ENCODE peak calls at places on chromosome 19, in six cellular contexts. O is GM04504; V is activated gamma-delta T cell treated with Interleukin-2 at 50 U/mL for 16 hours; B is breast epithelium; J is stimulated activated CD4-positive, alpha-beta T cell treated with anti-CD3 and anti-CD28 coated beads, Interleukin-12 subunit alpha, Interleukin-12 subunit beta, amount 100 ng/mL, for 24 hours; D is HFFc6. H is an unnamed sample.

GRCh38 chr19:2846180-2846935 is 5.1 kb downstream of the ZNF555 start:
- DNase-seq in O (no peak), V (no peak), B (no peak), J (no peak), D (no peak), H (no peak)

GRCh38 chr19:3949294-3949693 is 16.4 kb downstream of the NMRK2 start:
- DNase-seq in O (no peak), V (no peak), B (no peak), J (no peak), D (no peak), H (no peak)

GRCh38 chr19:18607222-18608101 is 863 bp upstream of the CRLF1 start:
- DNase-seq in O (no peak), V (no peak), B (no peak), J (no peak), D (no peak), H (no peak)

GRCh38 chr19:16415806-16416205 is 56.0 kb downstream of the EPS15L1 start:
- DNase-seq in O (no peak), V (no peak), B (no peak), J (no peak), D (no peak), H (no peak)

GRCh38 chr19:10431254-10431942 is 11.1 kb downstream of the PDE4A start:
- DNase-seq in O (no peak), V (peak; percentile 42), B (no peak), J (no peak), D (no peak), H (no peak)

GRCh38 chr19:2631213-2631821 is 71.2 kb downstream of the GNG7 start:
- DNase-seq in O (no peak), V (no peak), B (no peak), J (no peak), D (peak; percentile 7), H (no peak)

GRCh38 chr19:16338470-16339360 is 14.1 kb downstream of the KLF2 start:
- DNase-seq in O (peak; percentile 79), V (peak; percentile 42), B (no peak), J (peak; percentile 43), D (peak; percentile 93), H (no peak)

GRCh38 chr19:1172353-1173159 is 1.5 kb downstream of the SBNO2 start:
- DNase-seq in O (no peak), V (no peak), B (peak; percentile 71), J (no peak), D (peak; percentile 77), H (peak; percentile 30)

GRCh38 chr19:16670291-16670690 is 9.4 kb downstream of the TMEM38A start:
- DNase-seq in O (no peak), V (no peak), B (no peak), J (no peak), D (no peak), H (no peak)

GRCh38 chr19:38692458-38693379 is 45.3 kb downstream of the ACTN4 start:
- DNase-seq in O (no peak), V (no peak), B (no peak), J (no peak), D (no peak), H (no peak)

GRCh38 chr19:17830567-17831418 is 9.5 kb upstream of the INSL3 start:
- DNase-seq in O (no peak), V (no peak), B (no peak), J (peak; percentile 45), D (peak; percentile 5), H (peak; percentile 80)

GRCh38 chr19:12736854-12737665 is at the start of gene GET3:
- DNase-seq in O (peak; percentile 100), V (peak; percentile 78), B (peak; percentile 91), J (peak; percentile 55), D (peak; percentile 100), H (peak; percentile 100)

GRCh38 chr19:17888260-17888659 is 16.5 kb downstream of the SLC5A5 start:
- DNase-seq in O (no peak), V (no peak), B (no peak), J (no peak), D (no peak), H (no peak)

GRCh38 chr19:40415799-40416198 is 2.6 kb upstream of the PRX start:
- DNase-seq in O (no peak), V (no peak), B (no peak), J (no peak), D (no peak), H (no peak)

GRCh38 chr19:7415163-7415856 is 66.6 kb downstream of the ARHGEF18 start:
- DNase-seq in O (no peak), V (no peak), B (peak; percentile 61), J (no peak), D (no peak), H (peak; percentile 38)

GRCh38 chr19:58196911-58197616 is 14.2 kb downstream of the ZNF274 start:
- DNase-seq in O (peak; percentile 1), V (no peak), B (no peak), J (no peak), D (peak; percentile 9), H (peak; percentile 17)

GRCh38 chr19:49120868-49121267 is 1.5 kb downstream of the PPFIA3 start:
- DNase-seq in O (no peak), V (no peak), B (no peak), J (no peak), D (no peak), H (no peak)

GRCh38 chr19:8578642-8579265 is 1.5 kb upstream of the MYO1F start:
- DNase-seq in O (no peak), V (peak; percentile 86), B (peak; percentile 73), J (peak; percentile 65), D (peak; percentile 32), H (peak; percentile 47)

GRCh38 chr19:7340959-7341837 is 7.5 kb upstream of the ARHGEF18 start:
- DNase-seq in O (peak; percentile 46), V (peak; percentile 90), B (peak; percentile 73), J (peak; percentile 73), D (peak; percentile 61), H (peak; percentile 51)

GRCh38 chr19:4069331-4069959 is 2.7 kb upstream of the ZBTB7A start:
- DNase-seq in O (no peak), V (peak; percentile 59), B (no peak), J (no peak), D (no peak), H (no peak)